ENCODE peak calls at places on chromosome 18, in four cellular contexts. F, L, G and S are unnamed samples.
A peak's percentile ranks its signal among the peaks of the same experiment; 100 is the strongest.

GRCh38 chr18:9708882-9709877 is 1.1 kb downstream of the RAB31 start:
- DNase-seq in F (no peak), L (peak; percentile 50), G (no peak), S (peak; percentile 48)

GRCh38 chr18:59846814-59847490 is 52.8 kb upstream of the PMAIP1 start:
- DNase-seq in F (no peak), L (no peak), G (no peak), S (peak; percentile 70)

GRCh38 chr18:63971320-63972071 is 1.6 kb downstream of the SERPINB8 start:
- DNase-seq in F (no peak), L (no peak), G (no peak), S (no peak)

GRCh38 chr18:39675916-39676315 is 2110.3 kb upstream of the CELF4 start:
- DNase-seq in F (no peak), L (no peak), G (no peak), S (no peak)

GRCh38 chr18:67513285-67513684 is 3.2 kb downstream of the DSEL start:
- DNase-seq in F (no peak), L (no peak), G (no peak), S (no peak)

GRCh38 chr18:46668694-46669093 is 11.7 kb upstream of the LOXHD1 start:
- DNase-seq in F (no peak), L (no peak), G (no peak), S (no peak)

GRCh38 chr18:28657836-28658410 is 481.0 kb upstream of the CDH2 start:
- DNase-seq in F (no peak), L (no peak), G (no peak), S (no peak)

GRCh38 chr18:68840554-68841263 is 42.8 kb downstream of the CCDC102B start:
- DNase-seq in F (no peak), L (peak; percentile 54), G (peak; percentile 6), S (peak; percentile 5)

GRCh38 chr18:13300029-13300428 is 81.5 kb downstream of the LDLRAD4 start:
- DNase-seq in F (no peak), L (no peak), G (no peak), S (no peak)

GRCh38 chr18:76445275-76445674 is 49.8 kb downstream of the ZNF516 start:
- DNase-seq in F (no peak), L (peak; percentile 22), G (no peak), S (no peak)

GRCh38 chr18:56722518-56722917 is 71.4 kb downstream of the WDR7 start:
- DNase-seq in F (no peak), L (no peak), G (no peak), S (no peak)

GRCh38 chr18:36188912-36189311 is 1.6 kb downstream of the MOCOS start:
- DNase-seq in F (no peak), L (no peak), G (no peak), S (no peak)

GRCh38 chr18:72544092-72544886 is at the start of gene CBLN2:
- DNase-seq in F (peak; percentile 17), L (peak; percentile 34), G (peak; percentile 72), S (peak; percentile 64)

GRCh38 chr18:55415258-55415871 is 172.6 kb downstream of the TCF4 start:
- DNase-seq in F (peak; percentile 85), L (peak; percentile 90), G (peak; percentile 78), S (peak; percentile 49)

GRCh38 chr18:79410171-79410641 is 14.5 kb downstream of the NFATC1 start:
- DNase-seq in F (no peak), L (no peak), G (no peak), S (no peak)

GRCh38 chr18:7535436-7536190 is 31.5 kb upstream of the PTPRM start:
- DNase-seq in F (no peak), L (no peak), G (no peak), S (no peak)

GRCh38 chr18:77061946-77062517 is 70.6 kb downstream of the MBP start:
- DNase-seq in F (no peak), L (no peak), G (no peak), S (no peak)

GRCh38 chr18:13577091-13577697 is 149.2 kb downstream of the FAM210A start:
- DNase-seq in F (no peak), L (no peak), G (no peak), S (no peak)

GRCh38 chr18:26089247-26090129 is 925 bp downstream of the SS18 start:
- DNase-seq in F (no peak), L (peak; percentile 28), G (peak; percentile 35), S (no peak)

GRCh38 chr18:13179566-13180113 is 38.9 kb upstream of the LDLRAD4 start:
- DNase-seq in F (no peak), L (no peak), G (no peak), S (no peak)

GRCh38 chr18:49046125-49046524 is 95.4 kb upstream of the SMAD7 start:
- DNase-seq in F (no peak), L (no peak), G (no peak), S (no peak)

GRCh38 chr18:54357082-54357659 is 487 bp downstream of the STARD6 start:
- DNase-seq in F (no peak), L (no peak), G (no peak), S (no peak)

GRCh38 chr18:13437801-13438506 is 219.4 kb downstream of the LDLRAD4 start:
- DNase-seq in F (no peak), L (no peak), G (no peak), S (no peak)

GRCh38 chr18:68314403-68314802 is 400.5 kb downstream of the TMX3 start:
- DNase-seq in F (no peak), L (no peak), G (no peak), S (no peak)

GRCh38 chr18:26868968-26869586 is 3.6 kb upstream of the AQP4 start:
- DNase-seq in F (no peak), L (no peak), G (no peak), S (no peak)

GRCh38 chr18:53883771-53884170 is 340.7 kb downstream of the MBD2 start:
- DNase-seq in F (no peak), L (no peak), G (no peak), S (no peak)

GRCh38 chr18:72161686-72162085 is 382.5 kb downstream of the CBLN2 start:
- DNase-seq in F (no peak), L (no peak), G (no peak), S (no peak)

GRCh38 chr18:48607049-48607984 is 68.5 kb downstream of the CTIF start:
- DNase-seq in F (peak; percentile 40), L (peak; percentile 57), G (no peak), S (peak; percentile 36)

GRCh38 chr18:500556-501405 is at the start of gene COLEC12:
- DNase-seq in F (peak; percentile 26), L (no peak), G (peak; percentile 58), S (no peak)

GRCh38 chr18:35132284-35132910 is 91.2 kb downstream of the MAPRE2 start:
- DNase-seq in F (no peak), L (no peak), G (no peak), S (no peak)

GRCh38 chr18:76824754-76825153 is 2.4 kb downstream of the ZNF236 start:
- DNase-seq in F (no peak), L (no peak), G (no peak), S (no peak)

GRCh38 chr18:57328665-57329064 is 23.7 kb upstream of the ST8SIA3 start:
- DNase-seq in F (no peak), L (no peak), G (no peak), S (no peak)

GRCh38 chr18:7633171-7633570 is 66.1 kb downstream of the PTPRM start:
- DNase-seq in F (no peak), L (no peak), G (no peak), S (no peak)

DNA sequence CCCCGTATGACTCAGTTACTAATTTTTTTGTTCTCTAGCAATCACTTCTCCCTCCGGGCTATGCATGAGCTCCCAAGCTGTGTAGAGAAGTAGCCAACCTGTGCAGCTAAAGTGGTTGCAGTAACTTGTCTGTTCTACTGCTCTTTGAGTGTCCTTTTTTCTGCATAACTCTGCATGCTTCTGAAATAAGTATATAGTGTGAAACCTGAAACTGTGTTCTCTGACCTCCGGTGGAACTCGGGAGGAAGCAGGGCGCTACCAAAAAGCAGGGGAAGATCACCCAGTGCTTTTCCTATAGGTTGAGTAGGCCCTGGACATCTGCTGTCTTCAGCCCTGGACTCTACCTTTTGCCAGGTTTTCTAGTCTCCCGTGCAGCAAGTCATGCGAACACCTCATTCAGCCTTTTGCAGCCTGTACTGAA is 47.8 kb downstream of the PHLPP1 start:
- DNase-seq in F (no peak), L (no peak), G (no peak), S (peak; percentile 27)
- H3K27ac ChIP-seq in F (peak overlapping the region; percentile 52), L (no peak overlapping the region), G (no peak overlapping the region), S (peak overlapping the region; percentile 31)

GRCh38 chr18:23981369-23981768 is 33.2 kb upstream of the TTC39C start:
- DNase-seq in F (peak; percentile 36), L (no peak), G (no peak), S (no peak)
- H3K4me3 ChIP-seq in F (no peak overlapping the region), L (no peak overlapping the region), G (no peak overlapping the region), S (no peak overlapping the region)

GRCh38 chr18:50671376-50671775 is 111.5 kb downstream of the MAPK4 start:
- DNase-seq in F (no peak), L (no peak), G (no peak), S (no peak)

GRCh38 chr18:50679656-50680055 is 119.8 kb downstream of the MAPK4 start:
- DNase-seq in F (no peak), L (no peak), G (no peak), S (no peak)

GRCh38 chr18:50678651-50679415 is 118.9 kb downstream of the MAPK4 start:
- DNase-seq in F (no peak), L (peak; percentile 42), G (no peak), S (no peak)

GRCh38 chr18:50675043-50675442 is 115.2 kb downstream of the MAPK4 start:
- DNase-seq in F (no peak), L (no peak), G (no peak), S (no peak)

DNA sequence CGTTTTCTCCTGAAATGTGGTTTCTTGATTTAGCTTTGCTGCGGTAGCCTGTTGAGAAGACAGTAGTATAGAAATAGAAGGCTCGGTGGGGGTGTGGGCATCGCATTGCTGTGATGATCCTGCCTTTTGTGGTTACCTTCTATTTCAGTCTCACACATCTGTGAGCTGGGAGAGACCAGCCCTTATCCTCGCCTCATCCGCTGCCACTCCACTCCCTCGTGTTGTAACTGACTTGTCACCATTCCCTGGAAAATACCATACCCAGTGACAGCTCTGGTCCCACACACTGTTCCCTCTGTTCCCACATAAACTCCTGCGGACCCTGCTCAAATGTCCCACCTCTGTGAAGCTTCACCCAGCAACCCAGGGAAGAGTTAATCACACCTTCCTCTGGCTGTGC is 114.4 kb downstream of the MAPK4 start:
- DNase-seq in F (no peak), L (no peak), G (no peak), S (no peak)
- H3K27ac ChIP-seq in F (no peak overlapping the region), L (no peak overlapping the region), G (no peak overlapping the region), S (no peak overlapping the region)

GRCh38 chr18:41326311-41326710 is 628.7 kb upstream of the PIK3C3 start:
- DNase-seq in F (no peak), L (no peak), G (no peak), S (no peak)
- H3K4me3 ChIP-seq in F (no peak overlapping the region), L (no peak overlapping the region), G (no peak overlapping the region), S (no peak overlapping the region)